ENCODE peak calls at places on chromosomes 3 and 15, in six cellular contexts. H is AML-193; Y is fibroblast of the aortic adventitia; Z is aorta; K is naive B cell; C is stimulated activated CD4-positive, alpha-beta T cell treated with anti-CD3 and anti-CD28 coated beads, Interleukin-2, amount 100 ng/mL, for 48 hours. S is an unnamed sample.

GRCh38 chr3:22117751-22118346 is 366.8 kb upstream of the ZNF385D start:
- DNase-seq in C (no peak), K (no peak), Y (peak), H (peak), Z (no peak), S (no peak)

GRCh38 chr3:52539010-52539653 is 2.7 kb downstream of the UQCC5 start:
- DNase-seq in Z (no peak), H (peak), Y (no peak), C (no peak), K (no peak), S (no peak)

GRCh38 chr3:10520118-10520517 is 14.7 kb upstream of the ATP2B2 start:
- DNase-seq in Y (no peak), H (no peak), Z (peak), C (no peak), K (no peak), S (no peak)

GRCh38 chr3:177056927-177057326 is 140.4 kb downstream of the TBL1XR1 start:
- DNase-seq in H (no peak), Z (no peak), Y (no peak), K (no peak), C (no peak), S (no peak)

GRCh38 chr3:129967761-129968160 is 6.8 kb upstream of the TRH start:
- DNase-seq in Z (no peak), Y (no peak), C (no peak), H (no peak), K (no peak), S (no peak)

GRCh38 chr15:40336129-40337122 is 4.3 kb downstream of the CCDC9B start:
- DNase-seq in K (no peak), Y (no peak), Z (peak), C (no peak), H (peak), S (no peak)

GRCh38 chr3:41974223-41974622 is 12.3 kb upstream of the ULK4 start:
- DNase-seq in C (no peak), Z (no peak), K (no peak), H (no peak), Y (peak), S (no peak)

GRCh38 chr3:146577662-146578061 is 27.5 kb downstream of the PLSCR5 start:
- DNase-seq in K (peak), Z (no peak), C (no peak), Y (peak), H (peak), S (peak)

GRCh38 chr15:96327155-96327741 is 3.3 kb upstream of the NR2F2 start:
- DNase-seq in C (no peak), Y (peak), H (peak), Z (no peak), K (no peak), S (peak)